ENCODE peak calls at places on chromosomes 7 and 10, in six cellular contexts. H is skeletal muscle cell; E is DND-41; S is activated T-cell treated with anti-CD3 and anti-CD28 coated beads for 48 hours; A is naive thymus-derived CD4-positive, alpha-beta T cell; K is AG04450. I is an unnamed sample.

GRCh38 chr10:67785098-67785497 is 52.9 kb downstream of the DNAJC12 start:
- DNase-seq in H (no peak), E (no peak), S (no peak), A (no peak), K (no peak), I (no peak)

GRCh38 chr10:119375574-119376265 is 166.8 kb downstream of the RGS10 start:
- DNase-seq in H (no peak), E (no peak), S (no peak), A (no peak), K (peak), I (no peak)

GRCh38 chr10:16848562-16849154 is 31.4 kb upstream of the RSU1 start:
- DNase-seq in H (no peak), E (no peak), S (no peak), A (no peak), K (no peak), I (no peak)

GRCh38 chr7:14201353-14201752 is 211.9 kb upstream of the ETV1 start:
- DNase-seq in H (no peak), E (no peak), S (no peak), A (no peak), K (no peak), I (no peak)

GRCh38 chr10:108319434-108320222 is 1155.1 kb upstream of the SORCS1 start:
- DNase-seq in H (no peak), E (no peak), S (no peak), A (no peak), K (no peak), I (no peak)

GRCh38 chr10:88071814-88072380 is 208.5 kb downstream of the PTEN start:
- DNase-seq in H (no peak), E (no peak), S (no peak), A (no peak), K (no peak), I (no peak)

GRCh38 chr7:43535031-43535451 is 47.9 kb upstream of the STK17A start:
- DNase-seq in H (peak), E (no peak), S (no peak), A (no peak), K (no peak), I (no peak)

GRCh38 chr7:98372993-98373392 is 27.9 kb downstream of the BAIAP2L1 start:
- DNase-seq in H (peak), E (no peak), S (no peak), A (no peak), K (no peak), I (no peak)

GRCh38 chr7:22545539-22545938 is 45.6 kb upstream of the STEAP1B start:
- DNase-seq in H (no peak), E (no peak), S (no peak), A (no peak), K (no peak), I (no peak)

GRCh38 chr10:104589431-104589830 is 51.7 kb upstream of the SORCS3 start:
- DNase-seq in H (no peak), E (no peak), S (no peak), A (no peak), K (no peak), I (no peak)

GRCh38 chr10:30502266-30503058 is 68.5 kb downstream of the MAP3K8 start:
- DNase-seq in H (no peak), E (peak), S (no peak), A (no peak), K (no peak), I (no peak)

GRCh38 chr7:105016083-105017075 is 2.4 kb downstream of the KMT2E start:
- DNase-seq in H (no peak), E (no peak), S (no peak), A (no peak), K (no peak), I (no peak)

GRCh38 chr7:6071406-6071805 is 40.2 kb downstream of the ANKRD61 start:
- DNase-seq in H (no peak), E (no peak), S (no peak), A (no peak), K (no peak), I (no peak)

GRCh38 chr7:151425670-151426075 is 14.3 kb downstream of the CRYGN start:
- DNase-seq in H (peak), E (no peak), S (no peak), A (no peak), K (peak), I (no peak)

GRCh38 chr10:133042061-133042460 is 45.7 kb upstream of the ADGRA1 start:
- DNase-seq in H (no peak), E (no peak), S (no peak), A (no peak), K (no peak), I (no peak)

GRCh38 chr7:107538001-107538400 is 25.7 kb downstream of the COG5 start:
- DNase-seq in H (no peak), E (no peak), S (no peak), A (no peak), K (no peak), I (no peak)

GRCh38 chr10:132881186-132881920 is 61.0 kb downstream of the CFAP46 start:
- DNase-seq in H (no peak), E (no peak), S (no peak), A (no peak), K (no peak), I (no peak)

GRCh38 chr7:141362580-141363435 is 188.4 kb upstream of the AGK start:
- DNase-seq in H (peak), E (no peak), S (no peak), A (no peak), K (no peak), I (no peak)

GRCh38 chr7:45028138-45028919 is 28.3 kb downstream of the CCM2 start:
- DNase-seq in H (no peak), E (peak), S (no peak), A (no peak), K (no peak), I (no peak)

GRCh38 chr7:122211362-122211761 is 67.3 kb upstream of the AASS start:
- DNase-seq in H (no peak), E (no peak), S (no peak), A (no peak), K (no peak), I (no peak)

GRCh38 chr7:22179442-22179879 is 177.5 kb downstream of the RAPGEF5 start:
- DNase-seq in H (no peak), E (no peak), S (no peak), A (no peak), K (no peak), I (no peak)

GRCh38 chr7:6420680-6421079 is 27.1 kb downstream of the DAGLB start:
- DNase-seq in H (no peak), E (no peak), S (no peak), A (no peak), K (no peak), I (no peak)

GRCh38 chr7:152341039-152341913 is 94.5 kb downstream of the KMT2C start:
- DNase-seq in H (peak), E (no peak), S (no peak), A (no peak), K (peak), I (peak)

GRCh38 chr7:54546081-54546985 is 4.2 kb downstream of the VSTM2A start:
- DNase-seq in H (no peak), E (no peak), S (no peak), A (no peak), K (no peak), I (no peak)

GRCh38 chr7:77696643-77697534 is 630 bp downstream of the RSBN1L start:
- DNase-seq in H (no peak), E (peak), S (peak), A (no peak), K (no peak), I (peak)

GRCh38 chr7:5643280-5643679 is 138.2 kb downstream of the RNF216 start:
- DNase-seq in H (no peak), E (no peak), S (no peak), A (peak), K (no peak), I (no peak)

GRCh38 chr7:50838675-50839377 is 56.1 kb upstream of the GRB10 start:
- DNase-seq in H (peak), E (no peak), S (no peak), A (no peak), K (no peak), I (no peak)

GRCh38 chr10:72730462-72730861 is 38.5 kb downstream of the MCU start:
- DNase-seq in H (peak), E (no peak), S (no peak), A (no peak), K (no peak), I (no peak)

GRCh38 chr10:75544381-75544780 is 113.0 kb downstream of the LRMDA start:
- DNase-seq in H (no peak), E (no peak), S (no peak), A (no peak), K (no peak), I (no peak)

GRCh38 chr7:106959753-106960152 is 84.8 kb upstream of the PRKAR2B start:
- DNase-seq in H (no peak), E (peak), S (no peak), A (no peak), K (no peak), I (no peak)

GRCh38 chr7:29806131-29806792 is at the start of gene WIPF3:
- DNase-seq in H (no peak), E (no peak), S (peak), A (no peak), K (no peak), I (no peak)

GRCh38 chr10:70442332-70442988 is 979 bp upstream of the NODAL start:
- DNase-seq in H (no peak), E (no peak), S (no peak), A (no peak), K (no peak), I (no peak)

GRCh38 chr7:100048680-100049079 is 894 bp upstream of the ZSCAN21 start:
- DNase-seq in H (no peak), E (no peak), S (no peak), A (no peak), K (no peak), I (no peak)

GRCh38 chr7:19161671-19162070 is 16.4 kb upstream of the FERD3L start:
- DNase-seq in H (no peak), E (no peak), S (no peak), A (no peak), K (no peak), I (no peak)

I was measured in globus pallidus.